ENCODE peak calls at places on chromosomes 11 and 22, in five cellular contexts. V, Q, E, A and S are unnamed samples.

GRCh38 chr22:26697151-26697550 is 39.8 kb downstream of the MIAT start:
- DNase-seq in E (no peak), Q (no peak), V (no peak), A (no peak), S (no peak)

GRCh38 chr22:18031670-18032454 is 7.5 kb upstream of the MICAL3 start:
- DNase-seq in V (no peak), E (no peak), Q (no peak), A (no peak), S (no peak)

GRCh38 chr11:73818838-73819237 is 31.2 kb downstream of the MRPL48 start:
- DNase-seq in V (no peak), E (no peak), A (no peak), Q (no peak), S (peak)

GRCh38 chr11:5123802-5124521 is 14.2 kb downstream of the OR52A5 start:
- DNase-seq in A (peak), V (peak), E (peak), Q (peak), S (peak)

GRCh38 chr22:31350410-31350863 is 4.3 kb upstream of the PATZ1 start:
- DNase-seq in A (no peak), V (peak), E (no peak), Q (peak), S (peak)

GRCh38 chr11:11324090-11324489 is 29.0 kb downstream of the CSNK2A3 start:
- DNase-seq in E (no peak), Q (no peak), V (no peak), A (no peak), S (no peak)

GRCh38 chr11:72113170-72113808 is 794 bp upstream of the ANAPC15 start:
- DNase-seq in E (no peak), V (no peak), Q (no peak), A (no peak), S (no peak)

GRCh38 chr11:104118105-104118762 is 45.7 kb downstream of the PDGFD start:
- DNase-seq in E (no peak), A (no peak), V (no peak), Q (peak), S (no peak)

GRCh38 chr11:92329137-92329536 is 104.5 kb downstream of the FAT3 start:
- DNase-seq in E (no peak), Q (no peak), A (no peak), V (no peak), S (no peak)

GRCh38 chr11:65430406-65431217 is 8.0 kb downstream of the NEAT1 start:
- DNase-seq in V (no peak), A (no peak), E (no peak), Q (peak), S (no peak)

GRCh38 chr11:58625086-58625485 is 2.6 kb downstream of the CNTF start:
- DNase-seq in E (no peak), V (no peak), A (no peak), Q (no peak), S (no peak)

GRCh38 chr11:70703141-70704052 is 305.1 kb downstream of the CTTN start:
- DNase-seq in V (peak), E (no peak), A (no peak), Q (no peak), S (no peak)

GRCh38 chr11:68670208-68670992 is 13.9 kb upstream of the GAL start:
- DNase-seq in A (no peak), E (no peak), V (no peak), Q (no peak), S (no peak)

GRCh38 chr11:15920856-15921629 is 435.3 kb downstream of the SOX6 start:
- DNase-seq in V (no peak), Q (no peak), E (no peak), A (no peak), S (no peak)

GRCh38 chr11:111367411-111368284 is 11.4 kb downstream of the POU2AF1 start:
- DNase-seq in A (peak), E (no peak), V (no peak), Q (no peak), S (no peak)

GRCh38 chr11:40445391-40445790 is 1014.1 kb downstream of the LRRC4C start:
- DNase-seq in A (no peak), Q (no peak), V (peak), E (no peak), S (no peak)

GRCh38 chr11:7603031-7603781 is 70.1 kb downstream of the CYB5R2 start:
- DNase-seq in Q (no peak), A (no peak), V (no peak), E (no peak), S (no peak)

GRCh38 chr11:17405232-17406005 is 17.0 kb upstream of the KCNJ11 start:
- DNase-seq in Q (peak), E (no peak), V (peak), A (no peak), S (peak)

GRCh38 chr11:128210148-128210940 is 377.0 kb downstream of the ETS1 start:
- DNase-seq in A (no peak), Q (peak), V (peak), E (peak), S (no peak)

GRCh38 chr22:25156736-25157135 is 42.9 kb upstream of the CRYBB3 start:
- DNase-seq in E (no peak), Q (no peak), V (no peak), A (no peak), S (no peak)

GRCh38 chr22:49052023-49052538 is 775.6 kb downstream of the BRD1 start:
- DNase-seq in V (no peak), Q (peak), E (no peak), A (no peak), S (no peak)

GRCh38 chr22:39596601-39597000 is 26.0 kb downstream of the CACNA1I start:
- DNase-seq in V (no peak), Q (no peak), A (no peak), E (no peak), S (no peak)

GRCh38 chr22:23764931-23765881 is 2.4 kb downstream of the C22orf15 start:
- DNase-seq in E (no peak), V (no peak), A (no peak), Q (no peak), S (no peak)

GRCh38 chr11:13663631-13664071 is 4.8 kb upstream of the FAR1 start:
- DNase-seq in V (no peak), Q (no peak), E (no peak), A (no peak), S (no peak)

GRCh38 chr11:821513-822371 is 3.0 kb downstream of the PNPLA2 start:
- DNase-seq in E (no peak), Q (no peak), A (no peak), V (no peak), S (no peak)

GRCh38 chr22:22037229-22037628 is 54.6 kb upstream of the TOP3B start:
- DNase-seq in A (no peak), E (no peak), V (no peak), Q (no peak), S (no peak)

GRCh38 chr11:61116426-61117214 is 14.3 kb downstream of the CD5 start:
- DNase-seq in A (no peak), V (no peak), Q (no peak), E (no peak), S (no peak)

GRCh38 chr11:8219257-8220021 is 44.2 kb downstream of the LMO1 start:
- DNase-seq in Q (peak), V (peak), E (no peak), A (no peak), S (peak)

GRCh38 chr11:103662880-103663279 is 373.6 kb upstream of the DDI1 start:
- DNase-seq in V (no peak), Q (no peak), E (no peak), A (no peak), S (no peak)

GRCh38 chr11:75816561-75817239 is 1.7 kb downstream of the UVRAG start:
- DNase-seq in E (no peak), V (no peak), A (no peak), Q (peak), S (no peak)

GRCh38 chr11:105168457-105168856 is 28.9 kb upstream of the CARD18 start:
- DNase-seq in E (no peak), A (no peak), V (no peak), Q (no peak), S (no peak)

DNA sequence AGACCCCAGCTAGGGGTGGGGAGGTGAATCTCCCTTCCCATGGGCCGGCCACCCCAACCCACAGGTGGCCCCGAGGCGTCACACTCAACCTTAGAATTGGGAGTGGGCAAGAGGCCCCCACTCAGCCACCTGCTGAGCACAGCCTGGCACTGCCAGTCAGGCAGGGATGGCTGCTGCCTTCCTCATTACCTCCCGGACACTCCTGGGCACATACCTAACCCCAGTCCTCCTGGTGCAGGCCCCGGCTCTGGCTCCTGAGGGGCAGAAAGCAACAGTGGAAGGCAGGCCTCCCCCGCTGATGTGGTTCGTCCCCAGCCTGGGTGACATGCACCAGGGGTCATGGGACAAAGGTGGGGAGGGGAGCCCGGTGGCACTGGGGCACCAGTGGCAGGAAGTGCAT is 103.6 kb downstream of the MPPED1 start:
- DNase-seq in Q (no peak), A (no peak), V (no peak), E (no peak), S (no peak)
- TF ChIP-seq JUND in Q (no peak), A (no peak), V (no peak), E (no peak), S (no peak)

DNA sequence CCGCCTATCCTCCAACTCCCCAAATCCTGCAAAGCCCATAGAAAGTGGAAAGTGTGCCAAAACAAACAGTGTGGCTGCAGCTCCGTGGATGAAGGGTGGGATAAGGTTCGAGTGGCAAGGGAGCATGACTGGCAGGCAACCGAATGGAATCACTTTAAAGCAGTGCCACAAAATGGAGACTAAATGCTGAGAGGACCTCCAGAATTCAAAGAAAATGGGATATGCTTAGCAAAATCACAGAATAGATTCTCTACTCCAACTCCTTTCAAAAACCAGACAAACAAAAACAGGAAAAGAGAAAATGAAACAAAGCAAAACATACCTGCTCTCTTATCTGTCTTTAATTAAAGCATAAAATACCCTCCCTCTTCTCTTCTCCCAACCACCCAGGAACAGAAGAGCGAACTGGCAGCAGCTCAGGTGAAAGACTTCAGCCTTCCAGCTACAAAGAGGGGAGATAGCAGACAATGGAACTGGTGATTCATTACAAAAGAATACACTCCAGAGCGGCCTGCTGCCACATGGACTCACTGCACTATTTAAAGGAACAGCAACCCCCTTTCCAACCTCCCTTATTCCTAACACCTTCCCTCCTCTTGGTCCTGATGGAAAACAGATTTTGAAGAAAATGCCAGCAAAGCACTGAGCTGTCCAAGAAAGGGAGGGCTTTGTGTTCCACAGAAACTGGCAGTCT is 118.5 kb downstream of the APOL5 start:
- DNase-seq in V (peak), Q (peak), A (no peak), E (no peak), S (peak)
- TF ChIP-seq GABPA in V (no peak), Q (no peak), A (no peak), E (no peak), S (no peak)

DNA sequence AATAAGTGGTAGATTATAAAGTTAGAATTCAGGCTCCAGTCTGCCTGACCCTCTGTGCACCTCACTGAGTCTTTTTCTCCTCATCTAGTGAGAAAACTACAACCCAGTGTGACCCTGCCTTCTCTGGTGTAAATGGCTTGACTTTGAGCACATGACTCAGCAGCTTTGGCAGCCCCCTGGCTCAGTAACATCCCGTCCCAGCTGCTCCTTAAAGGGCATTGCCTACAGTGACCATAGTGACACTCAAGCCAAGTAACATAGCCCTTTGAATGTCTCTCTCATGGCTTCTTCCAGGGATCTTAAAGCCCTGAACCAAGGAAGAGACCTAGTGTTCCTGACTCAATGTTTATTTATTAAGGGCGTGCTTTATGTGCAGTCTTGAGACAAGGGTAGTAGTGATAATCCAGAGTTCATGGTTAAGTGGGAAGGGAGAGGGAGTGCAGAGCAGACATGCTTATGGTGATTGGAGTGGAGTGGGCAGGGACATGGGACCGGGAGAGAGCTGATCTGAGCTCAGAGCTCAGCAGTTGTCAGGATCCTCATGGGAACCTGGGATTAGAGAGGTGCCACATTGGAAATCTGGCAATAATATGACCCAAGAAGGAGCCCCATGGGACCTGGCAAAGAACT is 125.7 kb downstream of the PARVA start:
- DNase-seq in A (no peak), E (no peak), V (no peak), Q (peak), S (no peak)
- TF ChIP-seq JUND in A (no peak), E (no peak), V (no peak), Q (no peak), S (no peak)

DNA sequence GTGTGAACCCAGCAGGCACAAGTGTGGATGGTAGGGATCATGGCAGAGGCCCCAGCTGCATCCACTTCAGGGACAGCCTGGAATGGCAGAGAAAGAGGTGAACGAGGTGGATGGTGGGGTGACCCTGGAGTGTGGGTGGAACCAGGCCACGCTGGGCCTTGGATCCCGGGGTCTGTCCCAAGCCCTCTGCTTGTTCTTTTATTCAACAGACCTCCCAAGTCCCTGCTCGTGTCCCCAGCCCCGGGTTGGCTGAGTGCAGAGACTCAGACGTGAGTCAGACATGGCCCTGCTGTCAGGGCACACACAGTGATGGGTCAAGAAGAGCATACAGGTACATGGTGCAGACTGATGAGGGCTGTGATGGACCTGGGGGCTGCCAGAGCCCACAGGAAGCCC is 6.6 kb downstream of the ARHGAP8 start:
- DNase-seq in V (no peak), Q (no peak), E (no peak), A (no peak), S (no peak)
- TF ChIP-seq GABPA in V (no peak), Q (no peak), E (no peak), A (no peak), S (no peak)

GRCh38 chr11:87926250-87926970 is 248.8 kb downstream of the RAB38 start:
- DNase-seq in E (peak), Q (no peak), V (no peak), A (no peak), S (no peak)
- TF ChIP-seq JUND in E (no peak), Q (no peak), V (no peak), A (no peak), S (peak)

DNA sequence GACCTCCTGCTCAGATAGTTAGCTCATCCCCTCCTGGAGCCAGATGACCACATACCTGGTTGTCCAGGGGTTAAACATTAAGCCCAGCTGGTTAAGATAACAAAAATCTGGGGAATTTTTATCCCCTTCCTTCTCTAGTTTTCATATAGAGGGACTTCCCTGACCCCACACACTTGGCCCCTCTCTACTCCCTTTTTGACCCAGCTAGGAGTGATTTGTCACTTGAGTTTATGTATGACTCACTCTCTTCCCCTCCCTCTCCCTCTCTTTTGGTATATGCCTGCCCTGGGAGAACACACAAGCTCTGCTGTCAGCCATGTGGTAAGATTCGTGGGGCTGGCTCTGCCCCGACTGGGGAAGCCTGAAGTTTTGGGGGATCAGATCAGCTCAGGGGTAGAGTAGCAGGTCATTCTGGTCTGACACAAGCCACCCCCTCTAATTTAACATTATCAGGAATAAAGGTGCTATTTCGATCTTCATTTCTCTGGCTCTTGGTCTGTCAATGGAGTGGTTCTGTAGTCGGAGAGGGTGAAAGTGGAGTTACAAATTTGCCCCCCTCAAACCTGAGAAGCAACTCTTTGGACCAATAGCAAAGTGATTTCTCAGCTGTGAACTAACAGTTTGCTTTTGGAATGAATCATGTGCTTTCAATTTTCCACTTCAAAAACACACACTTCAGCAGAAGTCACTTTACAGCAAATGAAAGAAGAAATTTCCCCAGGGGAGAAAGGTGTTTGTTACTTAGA is 415.3 kb upstream of the CADM1 start:
- DNase-seq in E (no peak), A (peak), Q (no peak), V (no peak), S (no peak)
- TF ChIP-seq GABPA in E (no peak), A (no peak), Q (no peak), V (no peak), S (no peak)

GRCh38 chr22:29737251-29738117 is 17.7 kb downstream of the CABP7 start:
- DNase-seq in E (no peak), Q (no peak), V (no peak), A (no peak), S (no peak)

GRCh38 chr22:29731058-29731850 is 11.5 kb downstream of the CABP7 start:
- DNase-seq in E (no peak), A (no peak), V (no peak), Q (no peak), S (no peak)

GRCh38 chr22:29734853-29735252 is 15.1 kb downstream of the CABP7 start:
- DNase-seq in V (no peak), Q (no peak), E (no peak), A (no peak), S (no peak)

GRCh38 chr22:29734429-29734828 is 14.6 kb downstream of the CABP7 start:
- DNase-seq in Q (no peak), V (no peak), A (no peak), E (no peak), S (no peak)

GRCh38 chr22:29733362-29734322 is 13.8 kb downstream of the CABP7 start:
- DNase-seq in V (no peak), A (peak), Q (peak), E (no peak), S (peak)
- TF ChIP-seq JUND in V (no peak), A (no peak), Q (no peak), E (no peak), S (no peak)

GRCh38 chr22:50271011-50271394 is 823 bp upstream of the MAPK11 start:
- DNase-seq in Q (no peak), V (no peak), E (no peak), A (no peak), S (no peak)

GRCh38 chr22:50269573-50270301 is 443 bp downstream of the MAPK11 start:
- DNase-seq in A (no peak), V (no peak), E (no peak), Q (peak), S (peak)

GRCh38 chr22:50271519-50271970 is 1.4 kb upstream of the MAPK11 start:
- DNase-seq in Q (peak), E (no peak), A (no peak), V (peak), S (peak)

GRCh38 chr22:50268655-50269113 is 1.5 kb downstream of the MAPK11 start:
- DNase-seq in E (no peak), Q (no peak), A (no peak), V (no peak), S (no peak)

DNA sequence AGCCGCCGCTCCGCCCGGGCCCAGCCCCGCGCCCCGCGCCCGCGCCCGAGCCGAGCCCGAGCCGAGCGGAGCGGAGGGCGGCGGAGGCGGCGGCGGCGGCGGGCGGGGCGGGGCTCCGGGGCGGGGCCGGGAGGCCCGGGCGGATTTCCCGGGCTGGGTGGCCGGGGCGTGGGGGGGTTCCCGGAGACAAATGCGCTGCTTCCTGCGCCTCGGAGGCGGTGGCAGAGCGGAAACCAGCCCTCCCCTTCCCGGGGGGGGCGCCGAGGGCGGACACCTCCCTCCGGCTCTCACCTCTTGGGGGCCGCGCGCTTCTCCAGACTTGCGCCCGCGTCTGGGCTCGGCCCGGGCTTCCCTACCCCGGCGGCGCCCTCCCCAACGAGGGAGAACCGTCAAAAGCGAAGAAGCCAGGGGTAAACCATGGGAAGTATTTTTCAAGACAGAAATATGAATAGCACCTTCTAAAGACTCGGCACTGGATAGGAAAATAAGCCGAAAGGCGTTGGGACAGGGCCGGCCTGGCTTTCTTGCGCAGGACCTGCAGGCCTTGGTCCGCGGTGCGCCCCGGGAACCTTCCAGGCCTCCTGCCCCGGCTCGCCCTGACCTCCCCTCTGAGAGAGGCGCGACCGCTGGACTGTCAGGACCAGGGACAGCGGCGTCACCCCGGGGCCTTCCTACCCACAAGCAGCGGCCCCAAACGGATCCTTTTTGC is at the start of gene MAPK11:
- DNase-seq in E (no peak), A (no peak), Q (peak), V (peak), S (peak)
- TF ChIP-seq GABPA in E (peak), A (no peak), Q (peak), V (no peak), S (peak)

GRCh38 chr11:124179311-124179710 is 3.8 kb upstream of the OR10D3 start:
- DNase-seq in V (no peak), E (no peak), A (no peak), Q (no peak), S (no peak)
- TF ChIP-seq JUND in V (no peak), E (no peak), A (no peak), Q (no peak), S (no peak)

GRCh38 chr11:76831911-76832310 is 28.8 kb upstream of the ACER3 start:
- DNase-seq in E (no peak), V (no peak), A (no peak), Q (no peak), S (no peak)
- TF ChIP-seq GABPA in E (no peak), V (no peak), A (no peak), Q (no peak), S (no peak)